ENCODE peak calls at places on chromosomes 3 and 15, in four cellular contexts. D is hippocampal formation, I is chondrocyte, P is memory B cell. G is an unnamed sample.

GRCh38 chr15:79035111-79035601 is 55.4 kb downstream of the RASGRF1 start:
- DNase-seq in D (no peak), P (no peak), I (no peak), G (no peak)

GRCh38 chr15:50181206-50181982 is 602 bp upstream of the SLC27A2 start:
- DNase-seq in P (no peak), I (no peak), D (no peak), G (peak; percentile 71)

GRCh38 chr3:185411133-185411532 is 48.2 kb downstream of the MAP3K13 start:
- DNase-seq in I (no peak), D (no peak), P (no peak), G (no peak)

GRCh38 chr15:87121357-87121756 is 1041.7 kb downstream of the AGBL1 start:
- DNase-seq in P (no peak), I (no peak), D (no peak), G (no peak)

GRCh38 chr3:69710153-69710977 is 28.9 kb upstream of the MITF start:
- DNase-seq in P (no peak), I (no peak), D (no peak), G (no peak)

GRCh38 chr15:69074011-69074842 is 59.7 kb downstream of the NOX5 start:
- DNase-seq in D (no peak), I (no peak), P (no peak), G (peak; percentile 76)

GRCh38 chr3:55826731-55827496 is 339.8 kb upstream of the WNT5A start:
- DNase-seq in I (no peak), D (no peak), P (no peak), G (no peak)

GRCh38 chr3:122315619-122316018 is 9.4 kb upstream of the CSTA start:
- DNase-seq in P (no peak), I (no peak), D (no peak), G (no peak)

GRCh38 chr3:134423153-134423552 is 48.9 kb upstream of the AMOTL2 start:
- DNase-seq in I (no peak), D (no peak), P (no peak), G (no peak)

GRCh38 chr3:156865732-156866131 is 39.6 kb downstream of the LEKR1 start:
- DNase-seq in P (no peak), I (no peak), D (no peak), G (no peak)

GRCh38 chr3:9036327-9037112 is 73.2 kb upstream of the RAD18 start:
- DNase-seq in D (peak; percentile 26), I (no peak), P (no peak), G (no peak)

GRCh38 chr15:74322558-74323180 is 44.8 kb downstream of the CYP11A1 start:
- DNase-seq in P (peak; percentile 52), D (peak; percentile 22), I (no peak), G (peak; percentile 66)

GRCh38 chr15:73225358-73226015 is 143.3 kb downstream of the HCN4 start:
- DNase-seq in P (no peak), I (no peak), D (no peak), G (no peak)

GRCh38 chr15:48515497-48515896 is 130.0 kb downstream of the FBN1 start:
- DNase-seq in P (no peak), D (no peak), I (no peak), G (no peak)

GRCh38 chr3:9068044-9068443 is 104.8 kb upstream of the RAD18 start:
- DNase-seq in I (no peak), P (no peak), D (no peak), G (no peak)

GRCh38 chr3:14328422-14328821 is 74.0 kb upstream of the SLC6A6 start:
- DNase-seq in P (no peak), D (no peak), I (no peak), G (no peak)

GRCh38 chr3:134357914-134358811 is 16.1 kb downstream of the AMOTL2 start:
- DNase-seq in D (no peak), P (no peak), I (peak; percentile 90), G (no peak)

GRCh38 chr3:113018461-113019181 is 27.8 kb downstream of the GTPBP8 start:
- DNase-seq in P (no peak), I (no peak), D (no peak), G (no peak)

GRCh38 chr15:68504721-68505090 is 72.7 kb upstream of the ITGA11 start:
- DNase-seq in I (no peak), D (no peak), P (no peak), G (no peak)

GRCh38 chr3:43857361-43858051 is 166.8 kb downstream of the ABHD5 start:
- DNase-seq in I (no peak), P (no peak), D (no peak), G (no peak)

GRCh38 chr15:72554471-72555425 is 80.6 kb downstream of the ARIH1 start:
- DNase-seq in D (no peak), I (no peak), P (no peak), G (no peak)

GRCh38 chr15:41607033-41607432 is 48.0 kb downstream of the TYRO3 start:
- DNase-seq in D (no peak), I (no peak), P (no peak), G (no peak)

GRCh38 chr3:49721861-49722781 is 1.6 kb downstream of the GMPPB start:
- DNase-seq in D (no peak), I (peak; percentile 91), P (no peak), G (no peak)

GRCh38 chr15:96262497-96263268 is 67.8 kb upstream of the NR2F2 start:
- DNase-seq in D (no peak), I (no peak), P (no peak), G (no peak)

GRCh38 chr3:57709559-57709958 is 16.7 kb upstream of the DENND6A start:
- DNase-seq in D (no peak), I (no peak), P (no peak), G (no peak)

GRCh38 chr3:141410408-141410807 is 42.1 kb downstream of the ZBTB38 start:
- DNase-seq in P (no peak), I (no peak), D (peak; percentile 41), G (peak; percentile 71)

GRCh38 chr15:80780416-80781221 is 1.4 kb downstream of the CEMIP start:
- DNase-seq in I (no peak), D (no peak), P (no peak), G (peak; percentile 66)

GRCh38 chr15:85770722-85771041 is 24.0 kb downstream of the KLHL25 start:
- DNase-seq in D (no peak), I (no peak), P (no peak), G (peak; percentile 86)

GRCh38 chr3:69201658-69202057 is 79.3 kb upstream of the LMOD3 start:
- DNase-seq in I (no peak), P (no peak), D (no peak), G (peak; percentile 58)

GRCh38 chr3:17333446-17333845 is 409.0 kb downstream of the TBC1D5 start:
- DNase-seq in P (no peak), D (no peak), I (no peak), G (no peak)

GRCh38 chr15:65916664-65917406 is 47.5 kb downstream of the RAB11A start:
- DNase-seq in P (peak; percentile 62), I (no peak), D (peak; percentile 66), G (peak; percentile 55)

G was measured in right lobe of liver.